ENCODE peak calls at places on chromosomes 5 and 9, in nine cellular contexts. One of them, this sample, is unnamed.

GRCh38 chr9:5787759-5788329 is 45.1 kb downstream of the ERMP1 start:
- DNase-seq in upper lobe of left lung: no peak
- DNase-seq in NCI-H748 treated with DMSO at 0.1 percent for 48 hours: no peak
- DNase-seq in ecto neural progenitor cell: no peak
- DNase-seq in stimulated activated CD4-positive, alpha-beta T cell treated with anti-CD3 and anti-CD28 coated beads, TNF-alpha, amount 100 ng/mL, for 24 hours: no peak
- DNase-seq in activated CD8-positive, alpha-beta memory T cell treated with anti-CD3 and anti-CD28 coated beads for 48 hours: no peak
- DNase-seq in stimulated activated CD8-positive, alpha-beta memory T cell treated with anti-CD3 and anti-CD28 coated beads, Interleukin-2, amount 100 ng/mL, for 48 hours: no peak
- DNase-seq in islet precursor cell: no peak
- DNase-seq in progenitor cell of endocrine pancreas: no peak
- DNase-seq in this sample: no peak

GRCh38 chr5:109407913-109408312 is 1.9 kb downstream of the PJA2 start:
- DNase-seq in upper lobe of left lung: no peak
- DNase-seq in NCI-H748 treated with DMSO at 0.1 percent for 48 hours: no peak
- DNase-seq in ecto neural progenitor cell: no peak
- DNase-seq in stimulated activated CD4-positive, alpha-beta T cell treated with anti-CD3 and anti-CD28 coated beads, TNF-alpha, amount 100 ng/mL, for 24 hours: no peak
- DNase-seq in activated CD8-positive, alpha-beta memory T cell treated with anti-CD3 and anti-CD28 coated beads for 48 hours: no peak
- DNase-seq in stimulated activated CD8-positive, alpha-beta memory T cell treated with anti-CD3 and anti-CD28 coated beads, Interleukin-2, amount 100 ng/mL, for 48 hours: no peak
- DNase-seq in islet precursor cell: no peak
- DNase-seq in progenitor cell of endocrine pancreas: no peak
- DNase-seq in this sample: no peak

GRCh38 chr5:131316026-131316425 is 52.2 kb downstream of the CDC42SE2 start:
- DNase-seq in upper lobe of left lung: no peak
- DNase-seq in NCI-H748 treated with DMSO at 0.1 percent for 48 hours: no peak
- DNase-seq in ecto neural progenitor cell: no peak
- DNase-seq in stimulated activated CD4-positive, alpha-beta T cell treated with anti-CD3 and anti-CD28 coated beads, TNF-alpha, amount 100 ng/mL, for 24 hours: no peak
- DNase-seq in activated CD8-positive, alpha-beta memory T cell treated with anti-CD3 and anti-CD28 coated beads for 48 hours: no peak
- DNase-seq in stimulated activated CD8-positive, alpha-beta memory T cell treated with anti-CD3 and anti-CD28 coated beads, Interleukin-2, amount 100 ng/mL, for 48 hours: no peak
- DNase-seq in islet precursor cell: no peak
- DNase-seq in progenitor cell of endocrine pancreas: no peak
- DNase-seq in this sample: peak; percentile 12

GRCh38 chr5:141388661-141389060 is 1.2 kb downstream of the PCDHGB4 start:
- DNase-seq in upper lobe of left lung: no peak
- DNase-seq in NCI-H748 treated with DMSO at 0.1 percent for 48 hours: no peak
- DNase-seq in ecto neural progenitor cell: no peak
- DNase-seq in stimulated activated CD4-positive, alpha-beta T cell treated with anti-CD3 and anti-CD28 coated beads, TNF-alpha, amount 100 ng/mL, for 24 hours: no peak
- DNase-seq in activated CD8-positive, alpha-beta memory T cell treated with anti-CD3 and anti-CD28 coated beads for 48 hours: no peak
- DNase-seq in stimulated activated CD8-positive, alpha-beta memory T cell treated with anti-CD3 and anti-CD28 coated beads, Interleukin-2, amount 100 ng/mL, for 48 hours: no peak
- DNase-seq in islet precursor cell: no peak
- DNase-seq in progenitor cell of endocrine pancreas: no peak
- DNase-seq in this sample: no peak

GRCh38 chr9:2319421-2319820 is 302.2 kb upstream of the VLDLR start:
- DNase-seq in upper lobe of left lung: no peak
- DNase-seq in NCI-H748 treated with DMSO at 0.1 percent for 48 hours: no peak
- DNase-seq in ecto neural progenitor cell: no peak
- DNase-seq in stimulated activated CD4-positive, alpha-beta T cell treated with anti-CD3 and anti-CD28 coated beads, TNF-alpha, amount 100 ng/mL, for 24 hours: no peak
- DNase-seq in activated CD8-positive, alpha-beta memory T cell treated with anti-CD3 and anti-CD28 coated beads for 48 hours: no peak
- DNase-seq in stimulated activated CD8-positive, alpha-beta memory T cell treated with anti-CD3 and anti-CD28 coated beads, Interleukin-2, amount 100 ng/mL, for 48 hours: no peak
- DNase-seq in islet precursor cell: no peak
- DNase-seq in progenitor cell of endocrine pancreas: no peak
- DNase-seq in this sample: peak; percentile 54

GRCh38 chr5:98069876-98070512 is 703.5 kb upstream of the RGMB start:
- DNase-seq in upper lobe of left lung: no peak
- DNase-seq in NCI-H748 treated with DMSO at 0.1 percent for 48 hours: no peak
- DNase-seq in ecto neural progenitor cell: no peak
- DNase-seq in stimulated activated CD4-positive, alpha-beta T cell treated with anti-CD3 and anti-CD28 coated beads, TNF-alpha, amount 100 ng/mL, for 24 hours: no peak
- DNase-seq in activated CD8-positive, alpha-beta memory T cell treated with anti-CD3 and anti-CD28 coated beads for 48 hours: no peak
- DNase-seq in stimulated activated CD8-positive, alpha-beta memory T cell treated with anti-CD3 and anti-CD28 coated beads, Interleukin-2, amount 100 ng/mL, for 48 hours: no peak
- DNase-seq in islet precursor cell: no peak
- DNase-seq in progenitor cell of endocrine pancreas: no peak
- DNase-seq in this sample: peak; percentile 3

GRCh38 chr5:13731229-13731628 is 213.3 kb downstream of the DNAH5 start:
- DNase-seq in upper lobe of left lung: no peak
- DNase-seq in NCI-H748 treated with DMSO at 0.1 percent for 48 hours: no peak
- DNase-seq in ecto neural progenitor cell: no peak
- DNase-seq in stimulated activated CD4-positive, alpha-beta T cell treated with anti-CD3 and anti-CD28 coated beads, TNF-alpha, amount 100 ng/mL, for 24 hours: no peak
- DNase-seq in activated CD8-positive, alpha-beta memory T cell treated with anti-CD3 and anti-CD28 coated beads for 48 hours: no peak
- DNase-seq in stimulated activated CD8-positive, alpha-beta memory T cell treated with anti-CD3 and anti-CD28 coated beads, Interleukin-2, amount 100 ng/mL, for 48 hours: no peak
- DNase-seq in islet precursor cell: no peak
- DNase-seq in progenitor cell of endocrine pancreas: no peak
- DNase-seq in this sample: no peak

GRCh38 chr5:13503017-13503416 is 441.5 kb downstream of the DNAH5 start:
- DNase-seq in upper lobe of left lung: no peak
- DNase-seq in NCI-H748 treated with DMSO at 0.1 percent for 48 hours: no peak
- DNase-seq in ecto neural progenitor cell: no peak
- DNase-seq in stimulated activated CD4-positive, alpha-beta T cell treated with anti-CD3 and anti-CD28 coated beads, TNF-alpha, amount 100 ng/mL, for 24 hours: no peak
- DNase-seq in activated CD8-positive, alpha-beta memory T cell treated with anti-CD3 and anti-CD28 coated beads for 48 hours: no peak
- DNase-seq in stimulated activated CD8-positive, alpha-beta memory T cell treated with anti-CD3 and anti-CD28 coated beads, Interleukin-2, amount 100 ng/mL, for 48 hours: no peak
- DNase-seq in islet precursor cell: no peak
- DNase-seq in progenitor cell of endocrine pancreas: no peak
- DNase-seq in this sample: no peak

GRCh38 chr9:27425827-27426716 is 98.0 kb upstream of the IFNK start:
- DNase-seq in upper lobe of left lung: no peak
- DNase-seq in NCI-H748 treated with DMSO at 0.1 percent for 48 hours: no peak
- DNase-seq in ecto neural progenitor cell: no peak
- DNase-seq in stimulated activated CD4-positive, alpha-beta T cell treated with anti-CD3 and anti-CD28 coated beads, TNF-alpha, amount 100 ng/mL, for 24 hours: no peak
- DNase-seq in activated CD8-positive, alpha-beta memory T cell treated with anti-CD3 and anti-CD28 coated beads for 48 hours: no peak
- DNase-seq in stimulated activated CD8-positive, alpha-beta memory T cell treated with anti-CD3 and anti-CD28 coated beads, Interleukin-2, amount 100 ng/mL, for 48 hours: no peak
- DNase-seq in islet precursor cell: no peak
- DNase-seq in progenitor cell of endocrine pancreas: no peak
- DNase-seq in this sample: no peak

GRCh38 chr5:27962201-27962600 is 923.8 kb upstream of the CDH9 start:
- DNase-seq in upper lobe of left lung: no peak
- DNase-seq in NCI-H748 treated with DMSO at 0.1 percent for 48 hours: no peak
- DNase-seq in ecto neural progenitor cell: no peak
- DNase-seq in stimulated activated CD4-positive, alpha-beta T cell treated with anti-CD3 and anti-CD28 coated beads, TNF-alpha, amount 100 ng/mL, for 24 hours: no peak
- DNase-seq in activated CD8-positive, alpha-beta memory T cell treated with anti-CD3 and anti-CD28 coated beads for 48 hours: no peak
- DNase-seq in stimulated activated CD8-positive, alpha-beta memory T cell treated with anti-CD3 and anti-CD28 coated beads, Interleukin-2, amount 100 ng/mL, for 48 hours: no peak
- DNase-seq in islet precursor cell: no peak
- DNase-seq in progenitor cell of endocrine pancreas: no peak
- DNase-seq in this sample: no peak

GRCh38 chr5:149445739-149446369 is 66.8 kb upstream of the IL17B start:
- DNase-seq in upper lobe of left lung: no peak
- DNase-seq in NCI-H748 treated with DMSO at 0.1 percent for 48 hours: no peak
- DNase-seq in ecto neural progenitor cell: no peak
- DNase-seq in stimulated activated CD4-positive, alpha-beta T cell treated with anti-CD3 and anti-CD28 coated beads, TNF-alpha, amount 100 ng/mL, for 24 hours: no peak
- DNase-seq in activated CD8-positive, alpha-beta memory T cell treated with anti-CD3 and anti-CD28 coated beads for 48 hours: no peak
- DNase-seq in stimulated activated CD8-positive, alpha-beta memory T cell treated with anti-CD3 and anti-CD28 coated beads, Interleukin-2, amount 100 ng/mL, for 48 hours: no peak
- DNase-seq in islet precursor cell: peak; percentile 90
- DNase-seq in progenitor cell of endocrine pancreas: no peak
- DNase-seq in this sample: peak; percentile 91

GRCh38 chr9:94870793-94871558 is 144.5 kb downstream of the AOPEP start:
- DNase-seq in upper lobe of left lung: no peak
- DNase-seq in NCI-H748 treated with DMSO at 0.1 percent for 48 hours: no peak
- DNase-seq in ecto neural progenitor cell: no peak
- DNase-seq in stimulated activated CD4-positive, alpha-beta T cell treated with anti-CD3 and anti-CD28 coated beads, TNF-alpha, amount 100 ng/mL, for 24 hours: no peak
- DNase-seq in activated CD8-positive, alpha-beta memory T cell treated with anti-CD3 and anti-CD28 coated beads for 48 hours: no peak
- DNase-seq in stimulated activated CD8-positive, alpha-beta memory T cell treated with anti-CD3 and anti-CD28 coated beads, Interleukin-2, amount 100 ng/mL, for 48 hours: no peak
- DNase-seq in islet precursor cell: peak; percentile 78
- DNase-seq in progenitor cell of endocrine pancreas: no peak
- DNase-seq in this sample: peak; percentile 53

GRCh38 chr5:91937121-91937520 is 554.0 kb upstream of the ARRDC3 start:
- DNase-seq in upper lobe of left lung: no peak
- DNase-seq in NCI-H748 treated with DMSO at 0.1 percent for 48 hours: no peak
- DNase-seq in ecto neural progenitor cell: no peak
- DNase-seq in stimulated activated CD4-positive, alpha-beta T cell treated with anti-CD3 and anti-CD28 coated beads, TNF-alpha, amount 100 ng/mL, for 24 hours: no peak
- DNase-seq in activated CD8-positive, alpha-beta memory T cell treated with anti-CD3 and anti-CD28 coated beads for 48 hours: no peak
- DNase-seq in stimulated activated CD8-positive, alpha-beta memory T cell treated with anti-CD3 and anti-CD28 coated beads, Interleukin-2, amount 100 ng/mL, for 48 hours: no peak
- DNase-seq in islet precursor cell: no peak
- DNase-seq in progenitor cell of endocrine pancreas: no peak
- DNase-seq in this sample: no peak

GRCh38 chr9:137474271-137474670 is 15.1 kb upstream of the NSMF start:
- DNase-seq in upper lobe of left lung: no peak
- DNase-seq in NCI-H748 treated with DMSO at 0.1 percent for 48 hours: no peak
- DNase-seq in ecto neural progenitor cell: no peak
- DNase-seq in stimulated activated CD4-positive, alpha-beta T cell treated with anti-CD3 and anti-CD28 coated beads, TNF-alpha, amount 100 ng/mL, for 24 hours: no peak
- DNase-seq in activated CD8-positive, alpha-beta memory T cell treated with anti-CD3 and anti-CD28 coated beads for 48 hours: no peak
- DNase-seq in stimulated activated CD8-positive, alpha-beta memory T cell treated with anti-CD3 and anti-CD28 coated beads, Interleukin-2, amount 100 ng/mL, for 48 hours: no peak
- DNase-seq in islet precursor cell: no peak
- DNase-seq in progenitor cell of endocrine pancreas: no peak
- DNase-seq in this sample: no peak

GRCh38 chr5:31990296-31990695 is 183.8 kb downstream of the GOLPH3 start:
- DNase-seq in upper lobe of left lung: no peak
- DNase-seq in NCI-H748 treated with DMSO at 0.1 percent for 48 hours: no peak
- DNase-seq in ecto neural progenitor cell: no peak
- DNase-seq in stimulated activated CD4-positive, alpha-beta T cell treated with anti-CD3 and anti-CD28 coated beads, TNF-alpha, amount 100 ng/mL, for 24 hours: no peak
- DNase-seq in activated CD8-positive, alpha-beta memory T cell treated with anti-CD3 and anti-CD28 coated beads for 48 hours: no peak
- DNase-seq in stimulated activated CD8-positive, alpha-beta memory T cell treated with anti-CD3 and anti-CD28 coated beads, Interleukin-2, amount 100 ng/mL, for 48 hours: no peak
- DNase-seq in islet precursor cell: no peak
- DNase-seq in progenitor cell of endocrine pancreas: no peak
- DNase-seq in this sample: no peak

GRCh38 chr5:83096660-83097334 is 19.4 kb downstream of the XRCC4 start:
- DNase-seq in upper lobe of left lung: no peak
- DNase-seq in NCI-H748 treated with DMSO at 0.1 percent for 48 hours: no peak
- DNase-seq in ecto neural progenitor cell: no peak
- DNase-seq in stimulated activated CD4-positive, alpha-beta T cell treated with anti-CD3 and anti-CD28 coated beads, TNF-alpha, amount 100 ng/mL, for 24 hours: no peak
- DNase-seq in activated CD8-positive, alpha-beta memory T cell treated with anti-CD3 and anti-CD28 coated beads for 48 hours: no peak
- DNase-seq in stimulated activated CD8-positive, alpha-beta memory T cell treated with anti-CD3 and anti-CD28 coated beads, Interleukin-2, amount 100 ng/mL, for 48 hours: no peak
- DNase-seq in islet precursor cell: no peak
- DNase-seq in progenitor cell of endocrine pancreas: no peak
- DNase-seq in this sample: no peak

GRCh38 chr5:115168829-115169391 is 798 bp downstream of the TRIM36 start:
- DNase-seq in upper lobe of left lung: no peak
- DNase-seq in NCI-H748 treated with DMSO at 0.1 percent for 48 hours: peak; percentile 18
- DNase-seq in ecto neural progenitor cell: peak; percentile 74
- DNase-seq in stimulated activated CD4-positive, alpha-beta T cell treated with anti-CD3 and anti-CD28 coated beads, TNF-alpha, amount 100 ng/mL, for 24 hours: no peak
- DNase-seq in activated CD8-positive, alpha-beta memory T cell treated with anti-CD3 and anti-CD28 coated beads for 48 hours: no peak
- DNase-seq in stimulated activated CD8-positive, alpha-beta memory T cell treated with anti-CD3 and anti-CD28 coated beads, Interleukin-2, amount 100 ng/mL, for 48 hours: no peak
- DNase-seq in islet precursor cell: no peak
- DNase-seq in progenitor cell of endocrine pancreas: no peak
- DNase-seq in this sample: peak; percentile 44

GRCh38 chr5:10452768-10453331 is 11.2 kb downstream of the ROPN1L start:
- DNase-seq in upper lobe of left lung: no peak
- DNase-seq in NCI-H748 treated with DMSO at 0.1 percent for 48 hours: peak; percentile 85
- DNase-seq in ecto neural progenitor cell: no peak
- DNase-seq in stimulated activated CD4-positive, alpha-beta T cell treated with anti-CD3 and anti-CD28 coated beads, TNF-alpha, amount 100 ng/mL, for 24 hours: no peak
- DNase-seq in activated CD8-positive, alpha-beta memory T cell treated with anti-CD3 and anti-CD28 coated beads for 48 hours: no peak
- DNase-seq in stimulated activated CD8-positive, alpha-beta memory T cell treated with anti-CD3 and anti-CD28 coated beads, Interleukin-2, amount 100 ng/mL, for 48 hours: no peak
- DNase-seq in islet precursor cell: no peak
- DNase-seq in progenitor cell of endocrine pancreas: no peak
- DNase-seq in this sample: peak; percentile 89

GRCh38 chr9:19416143-19416542 is 7.3 kb downstream of the ACER2 start:
- DNase-seq in upper lobe of left lung: no peak
- DNase-seq in NCI-H748 treated with DMSO at 0.1 percent for 48 hours: no peak
- DNase-seq in ecto neural progenitor cell: no peak
- DNase-seq in stimulated activated CD4-positive, alpha-beta T cell treated with anti-CD3 and anti-CD28 coated beads, TNF-alpha, amount 100 ng/mL, for 24 hours: no peak
- DNase-seq in activated CD8-positive, alpha-beta memory T cell treated with anti-CD3 and anti-CD28 coated beads for 48 hours: no peak
- DNase-seq in stimulated activated CD8-positive, alpha-beta memory T cell treated with anti-CD3 and anti-CD28 coated beads, Interleukin-2, amount 100 ng/mL, for 48 hours: no peak
- DNase-seq in islet precursor cell: no peak
- DNase-seq in progenitor cell of endocrine pancreas: no peak
- DNase-seq in this sample: no peak

GRCh38 chr9:14525840-14526239 is 167.4 kb downstream of the ZDHHC21 start:
- DNase-seq in upper lobe of left lung: no peak
- DNase-seq in NCI-H748 treated with DMSO at 0.1 percent for 48 hours: no peak
- DNase-seq in ecto neural progenitor cell: no peak
- DNase-seq in stimulated activated CD4-positive, alpha-beta T cell treated with anti-CD3 and anti-CD28 coated beads, TNF-alpha, amount 100 ng/mL, for 24 hours: no peak
- DNase-seq in activated CD8-positive, alpha-beta memory T cell treated with anti-CD3 and anti-CD28 coated beads for 48 hours: no peak
- DNase-seq in stimulated activated CD8-positive, alpha-beta memory T cell treated with anti-CD3 and anti-CD28 coated beads, Interleukin-2, amount 100 ng/mL, for 48 hours: no peak
- DNase-seq in islet precursor cell: no peak
- DNase-seq in progenitor cell of endocrine pancreas: no peak
- DNase-seq in this sample: no peak

GRCh38 chr5:145887976-145888574 is 15.3 kb upstream of the GRXCR2 start:
- DNase-seq in upper lobe of left lung: no peak
- DNase-seq in NCI-H748 treated with DMSO at 0.1 percent for 48 hours: peak; percentile 7
- DNase-seq in ecto neural progenitor cell: peak; percentile 62
- DNase-seq in stimulated activated CD4-positive, alpha-beta T cell treated with anti-CD3 and anti-CD28 coated beads, TNF-alpha, amount 100 ng/mL, for 24 hours: no peak
- DNase-seq in activated CD8-positive, alpha-beta memory T cell treated with anti-CD3 and anti-CD28 coated beads for 48 hours: no peak
- DNase-seq in stimulated activated CD8-positive, alpha-beta memory T cell treated with anti-CD3 and anti-CD28 coated beads, Interleukin-2, amount 100 ng/mL, for 48 hours: no peak
- DNase-seq in islet precursor cell: peak; percentile 74
- DNase-seq in progenitor cell of endocrine pancreas: peak; percentile 21
- DNase-seq in this sample: peak; percentile 78

GRCh38 chr9:17614929-17615328 is 36.1 kb downstream of the SH3GL2 start:
- DNase-seq in upper lobe of left lung: no peak
- DNase-seq in NCI-H748 treated with DMSO at 0.1 percent for 48 hours: no peak
- DNase-seq in ecto neural progenitor cell: no peak
- DNase-seq in stimulated activated CD4-positive, alpha-beta T cell treated with anti-CD3 and anti-CD28 coated beads, TNF-alpha, amount 100 ng/mL, for 24 hours: no peak
- DNase-seq in activated CD8-positive, alpha-beta memory T cell treated with anti-CD3 and anti-CD28 coated beads for 48 hours: no peak
- DNase-seq in stimulated activated CD8-positive, alpha-beta memory T cell treated with anti-CD3 and anti-CD28 coated beads, Interleukin-2, amount 100 ng/mL, for 48 hours: no peak
- DNase-seq in islet precursor cell: no peak
- DNase-seq in progenitor cell of endocrine pancreas: no peak
- DNase-seq in this sample: no peak

GRCh38 chr9:69140123-69140741 is 33.8 kb upstream of the TJP2 start:
- DNase-seq in upper lobe of left lung: no peak
- DNase-seq in NCI-H748 treated with DMSO at 0.1 percent for 48 hours: no peak
- DNase-seq in ecto neural progenitor cell: no peak
- DNase-seq in stimulated activated CD4-positive, alpha-beta T cell treated with anti-CD3 and anti-CD28 coated beads, TNF-alpha, amount 100 ng/mL, for 24 hours: no peak
- DNase-seq in activated CD8-positive, alpha-beta memory T cell treated with anti-CD3 and anti-CD28 coated beads for 48 hours: no peak
- DNase-seq in stimulated activated CD8-positive, alpha-beta memory T cell treated with anti-CD3 and anti-CD28 coated beads, Interleukin-2, amount 100 ng/mL, for 48 hours: no peak
- DNase-seq in islet precursor cell: no peak
- DNase-seq in progenitor cell of endocrine pancreas: no peak
- DNase-seq in this sample: no peak

GRCh38 chr5:169862348-169862905 is 117.9 kb downstream of the INSYN2B start:
- DNase-seq in upper lobe of left lung: no peak
- DNase-seq in NCI-H748 treated with DMSO at 0.1 percent for 48 hours: no peak
- DNase-seq in ecto neural progenitor cell: no peak
- DNase-seq in stimulated activated CD4-positive, alpha-beta T cell treated with anti-CD3 and anti-CD28 coated beads, TNF-alpha, amount 100 ng/mL, for 24 hours: no peak
- DNase-seq in activated CD8-positive, alpha-beta memory T cell treated with anti-CD3 and anti-CD28 coated beads for 48 hours: no peak
- DNase-seq in stimulated activated CD8-positive, alpha-beta memory T cell treated with anti-CD3 and anti-CD28 coated beads, Interleukin-2, amount 100 ng/mL, for 48 hours: no peak
- DNase-seq in islet precursor cell: no peak
- DNase-seq in progenitor cell of endocrine pancreas: no peak
- DNase-seq in this sample: no peak

GRCh38 chr5:173472164-173472563 is 143.9 kb upstream of the STC2 start:
- DNase-seq in upper lobe of left lung: no peak
- DNase-seq in NCI-H748 treated with DMSO at 0.1 percent for 48 hours: no peak
- DNase-seq in ecto neural progenitor cell: no peak
- DNase-seq in stimulated activated CD4-positive, alpha-beta T cell treated with anti-CD3 and anti-CD28 coated beads, TNF-alpha, amount 100 ng/mL, for 24 hours: no peak
- DNase-seq in activated CD8-positive, alpha-beta memory T cell treated with anti-CD3 and anti-CD28 coated beads for 48 hours: no peak
- DNase-seq in stimulated activated CD8-positive, alpha-beta memory T cell treated with anti-CD3 and anti-CD28 coated beads, Interleukin-2, amount 100 ng/mL, for 48 hours: no peak
- DNase-seq in islet precursor cell: no peak
- DNase-seq in progenitor cell of endocrine pancreas: no peak
- DNase-seq in this sample: peak; percentile 81

GRCh38 chr5:79590395-79590999 is 21.7 kb upstream of the TENT2 start:
- DNase-seq in upper lobe of left lung: no peak
- DNase-seq in NCI-H748 treated with DMSO at 0.1 percent for 48 hours: no peak
- DNase-seq in ecto neural progenitor cell: no peak
- DNase-seq in stimulated activated CD4-positive, alpha-beta T cell treated with anti-CD3 and anti-CD28 coated beads, TNF-alpha, amount 100 ng/mL, for 24 hours: no peak
- DNase-seq in activated CD8-positive, alpha-beta memory T cell treated with anti-CD3 and anti-CD28 coated beads for 48 hours: no peak
- DNase-seq in stimulated activated CD8-positive, alpha-beta memory T cell treated with anti-CD3 and anti-CD28 coated beads, Interleukin-2, amount 100 ng/mL, for 48 hours: no peak
- DNase-seq in islet precursor cell: no peak
- DNase-seq in progenitor cell of endocrine pancreas: no peak
- DNase-seq in this sample: no peak

GRCh38 chr5:148843510-148844318 is 17.3 kb downstream of the ADRB2 start:
- DNase-seq in upper lobe of left lung: no peak
- DNase-seq in NCI-H748 treated with DMSO at 0.1 percent for 48 hours: no peak
- DNase-seq in ecto neural progenitor cell: no peak
- DNase-seq in stimulated activated CD4-positive, alpha-beta T cell treated with anti-CD3 and anti-CD28 coated beads, TNF-alpha, amount 100 ng/mL, for 24 hours: no peak
- DNase-seq in activated CD8-positive, alpha-beta memory T cell treated with anti-CD3 and anti-CD28 coated beads for 48 hours: no peak
- DNase-seq in stimulated activated CD8-positive, alpha-beta memory T cell treated with anti-CD3 and anti-CD28 coated beads, Interleukin-2, amount 100 ng/mL, for 48 hours: no peak
- DNase-seq in islet precursor cell: peak; percentile 83
- DNase-seq in progenitor cell of endocrine pancreas: no peak
- DNase-seq in this sample: peak; percentile 31

GRCh38 chr5:84149094-84149493 is 235.6 kb downstream of the EDIL3 start:
- DNase-seq in upper lobe of left lung: no peak
- DNase-seq in NCI-H748 treated with DMSO at 0.1 percent for 48 hours: no peak
- DNase-seq in ecto neural progenitor cell: no peak
- DNase-seq in stimulated activated CD4-positive, alpha-beta T cell treated with anti-CD3 and anti-CD28 coated beads, TNF-alpha, amount 100 ng/mL, for 24 hours: no peak
- DNase-seq in activated CD8-positive, alpha-beta memory T cell treated with anti-CD3 and anti-CD28 coated beads for 48 hours: no peak
- DNase-seq in stimulated activated CD8-positive, alpha-beta memory T cell treated with anti-CD3 and anti-CD28 coated beads, Interleukin-2, amount 100 ng/mL, for 48 hours: no peak
- DNase-seq in islet precursor cell: no peak
- DNase-seq in progenitor cell of endocrine pancreas: no peak
- DNase-seq in this sample: no peak

GRCh38 chr5:68454766-68455165 is 239.2 kb downstream of the PIK3R1 start:
- DNase-seq in upper lobe of left lung: no peak
- DNase-seq in NCI-H748 treated with DMSO at 0.1 percent for 48 hours: no peak
- DNase-seq in ecto neural progenitor cell: no peak
- DNase-seq in stimulated activated CD4-positive, alpha-beta T cell treated with anti-CD3 and anti-CD28 coated beads, TNF-alpha, amount 100 ng/mL, for 24 hours: no peak
- DNase-seq in activated CD8-positive, alpha-beta memory T cell treated with anti-CD3 and anti-CD28 coated beads for 48 hours: no peak
- DNase-seq in stimulated activated CD8-positive, alpha-beta memory T cell treated with anti-CD3 and anti-CD28 coated beads, Interleukin-2, amount 100 ng/mL, for 48 hours: no peak
- DNase-seq in islet precursor cell: no peak
- DNase-seq in progenitor cell of endocrine pancreas: no peak
- DNase-seq in this sample: no peak

GRCh38 chr9:83441390-83441789 is 96.8 kb downstream of the FRMD3 start:
- DNase-seq in upper lobe of left lung: no peak
- DNase-seq in NCI-H748 treated with DMSO at 0.1 percent for 48 hours: no peak
- DNase-seq in ecto neural progenitor cell: no peak
- DNase-seq in stimulated activated CD4-positive, alpha-beta T cell treated with anti-CD3 and anti-CD28 coated beads, TNF-alpha, amount 100 ng/mL, for 24 hours: no peak
- DNase-seq in activated CD8-positive, alpha-beta memory T cell treated with anti-CD3 and anti-CD28 coated beads for 48 hours: no peak
- DNase-seq in stimulated activated CD8-positive, alpha-beta memory T cell treated with anti-CD3 and anti-CD28 coated beads, Interleukin-2, amount 100 ng/mL, for 48 hours: no peak
- DNase-seq in islet precursor cell: no peak
- DNase-seq in progenitor cell of endocrine pancreas: no peak
- DNase-seq in this sample: no peak

GRCh38 chr5:961711-962240 is 46.8 kb upstream of the NKD2 start:
- DNase-seq in upper lobe of left lung: no peak
- DNase-seq in NCI-H748 treated with DMSO at 0.1 percent for 48 hours: no peak
- DNase-seq in ecto neural progenitor cell: no peak
- DNase-seq in stimulated activated CD4-positive, alpha-beta T cell treated with anti-CD3 and anti-CD28 coated beads, TNF-alpha, amount 100 ng/mL, for 24 hours: no peak
- DNase-seq in activated CD8-positive, alpha-beta memory T cell treated with anti-CD3 and anti-CD28 coated beads for 48 hours: no peak
- DNase-seq in stimulated activated CD8-positive, alpha-beta memory T cell treated with anti-CD3 and anti-CD28 coated beads, Interleukin-2, amount 100 ng/mL, for 48 hours: no peak
- DNase-seq in islet precursor cell: peak; percentile 51
- DNase-seq in progenitor cell of endocrine pancreas: no peak
- DNase-seq in this sample: no peak

This sample was measured in GM03348.